ENCODE peak calls at places on chromosomes 4 and X, in six cellular contexts. S, U, W, R, N and O are unnamed samples.

GRCh38 chrX:19883878-19884277 is 3.5 kb downstream of the SH3KBP1 start:
- DNase-seq in S (no peak), U (no peak), W (no peak), R (no peak), N (no peak), O (peak)

GRCh38 chr4:10981611-10982010 is 297.0 kb upstream of the CLNK start:
- DNase-seq in S (no peak), U (no peak), W (no peak), R (no peak), N (no peak), O (peak)

GRCh38 chr4:53541577-53542206 is 49.6 kb downstream of the LNX1 start:
- DNase-seq in S (no peak), U (peak), W (no peak), R (no peak), N (peak), O (peak)

GRCh38 chr4:33696586-33696985 is 2547.7 kb downstream of the ARAP2 start:
- DNase-seq in S (no peak), U (peak), W (no peak), R (no peak), N (no peak), O (no peak)

GRCh38 chrX:120251471-120252011 is 929 bp downstream of the ZBTB33 start:
- DNase-seq in S (no peak), U (peak), W (no peak), R (no peak), N (peak), O (peak)

GRCh38 chr4:55186700-55187099 is 61.3 kb upstream of the KDR start:
- DNase-seq in S (no peak), U (no peak), W (no peak), R (no peak), N (no peak), O (no peak)

GRCh38 chrX:56763556-56764152 is 34.6 kb downstream of the NBDY start:
- DNase-seq in S (peak), U (no peak), W (peak), R (no peak), N (peak), O (peak)

GRCh38 chrX:104427693-104428092 is 138.3 kb upstream of the IL1RAPL2 start:
- DNase-seq in S (no peak), U (no peak), W (no peak), R (no peak), N (no peak), O (no peak)

GRCh38 chrX:129000797-129001196 is 522.5 kb downstream of the SMARCA1 start:
- DNase-seq in S (no peak), U (no peak), W (no peak), R (no peak), N (no peak), O (peak)

GRCh38 chrX:74534569-74535038 is 79.8 kb downstream of the RLIM start:
- DNase-seq in S (no peak), U (peak), W (no peak), R (no peak), N (peak), O (peak)

GRCh38 chr4:4327652-4328121 is 37.6 kb downstream of the ZBTB49 start:
- DNase-seq in S (peak), U (peak), W (peak), R (peak), N (no peak), O (peak)

GRCh38 chrX:24478516-24478915 is 13.4 kb downstream of the PDK3 start:
- DNase-seq in S (no peak), U (no peak), W (no peak), R (no peak), N (no peak), O (no peak)

GRCh38 chrX:153854702-153855101 is 24.4 kb upstream of the PDZD4 start:
- DNase-seq in S (no peak), U (no peak), W (no peak), R (no peak), N (no peak), O (no peak)

GRCh38 chr4:148747721-148748268 is 305.6 kb upstream of the NR3C2 start:
- DNase-seq in S (no peak), U (no peak), W (no peak), R (no peak), N (no peak), O (no peak)

GRCh38 chr4:188387134-188387791 is 248.0 kb downstream of the TRIML1 start:
- DNase-seq in S (no peak), U (peak), W (no peak), R (peak), N (peak), O (peak)

GRCh38 chr4:3781193-3781886 is 15.2 kb downstream of the ADRA2C start:
- DNase-seq in S (no peak), U (no peak), W (no peak), R (no peak), N (no peak), O (no peak)

GRCh38 chr4:53592128-53592527 is 842 bp upstream of the LNX1 start:
- DNase-seq in S (no peak), U (peak), W (peak), R (no peak), N (peak), O (peak)

GRCh38 chrX:76159453-76159852 is 13.4 kb upstream of the PBDC1 start:
- DNase-seq in S (no peak), U (no peak), W (no peak), R (no peak), N (no peak), O (no peak)

GRCh38 chr4:119050501-119051090 is 85.0 kb upstream of the MYOZ2 start:
- DNase-seq in S (no peak), U (no peak), W (no peak), R (no peak), N (peak), O (peak)

GRCh38 chrX:53186363-53186762 is 38.6 kb downstream of the KDM5C start:
- DNase-seq in S (no peak), U (no peak), W (no peak), R (no peak), N (peak), O (peak)

GRCh38 chrX:81890476-81890875 is 688.6 kb downstream of the SH3BGRL start:
- DNase-seq in S (no peak), U (no peak), W (no peak), R (no peak), N (no peak), O (no peak)

GRCh38 chr4:55906999-55907398 is 41.7 kb upstream of the CEP135 start:
- DNase-seq in S (no peak), U (no peak), W (no peak), R (no peak), N (peak), O (peak)

GRCh38 chr4:134202557-134202956 is 968 bp upstream of the PABPC4L start:
- DNase-seq in S (no peak), U (peak), W (no peak), R (no peak), N (no peak), O (no peak)

GRCh38 chr4:80362578-80363181 is 27.1 kb downstream of the CFAP299 start:
- DNase-seq in S (peak), U (peak), W (peak), R (peak), N (peak), O (peak)

GRCh38 chrX:10756365-10756915 is 136.1 kb upstream of the MID1 start:
- DNase-seq in S (no peak), U (peak), W (no peak), R (no peak), N (peak), O (peak)

GRCh38 chrX:76815754-76816153 is 388.2 kb downstream of the MAGEE1 start:
- DNase-seq in S (no peak), U (no peak), W (no peak), R (no peak), N (no peak), O (no peak)

GRCh38 chr4:153112071-153112460 is 92.2 kb upstream of the TRIM2 start:
- DNase-seq in S (no peak), U (no peak), W (no peak), R (no peak), N (no peak), O (peak)

GRCh38 chr4:143335979-143336827 is 473 bp upstream of the GAB1 start:
- DNase-seq in S (peak), U (peak), W (peak), R (peak), N (peak), O (peak)

GRCh38 chr4:128220286-128221235 is 67.1 kb downstream of the PGRMC2 start:
- DNase-seq in S (no peak), U (peak), W (no peak), R (no peak), N (peak), O (peak)

GRCh38 chr4:140349816-140350215 is 23.6 kb upstream of the SCOC start:
- DNase-seq in S (no peak), U (no peak), W (no peak), R (no peak), N (no peak), O (no peak)

DNA sequence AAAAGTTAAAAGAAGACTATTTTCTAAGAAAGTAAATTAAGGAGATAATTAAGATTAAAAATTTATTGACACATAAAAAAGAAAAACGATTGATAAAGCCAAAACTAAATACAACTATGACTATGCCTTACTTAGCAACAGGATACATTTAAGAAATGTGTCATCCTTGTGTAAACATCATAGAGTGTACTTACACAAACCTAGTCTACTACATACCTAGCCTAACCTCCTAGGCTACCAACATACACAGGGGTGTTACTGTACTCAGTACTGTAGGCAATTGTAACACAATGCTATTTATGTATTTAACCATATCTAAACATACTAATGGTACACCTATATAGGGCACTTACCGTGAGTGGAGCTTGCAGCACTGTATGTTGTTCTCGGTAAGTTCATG is 108.3 kb downstream of the ANXA10 start:
- DNase-seq in S (no peak), U (no peak), W (no peak), R (no peak), N (peak), O (no peak)
- H2AK5ac ChIP-seq in S (no peak), U (no peak), W (no peak), R (no peak), N (no peak), O (no peak)

DNA sequence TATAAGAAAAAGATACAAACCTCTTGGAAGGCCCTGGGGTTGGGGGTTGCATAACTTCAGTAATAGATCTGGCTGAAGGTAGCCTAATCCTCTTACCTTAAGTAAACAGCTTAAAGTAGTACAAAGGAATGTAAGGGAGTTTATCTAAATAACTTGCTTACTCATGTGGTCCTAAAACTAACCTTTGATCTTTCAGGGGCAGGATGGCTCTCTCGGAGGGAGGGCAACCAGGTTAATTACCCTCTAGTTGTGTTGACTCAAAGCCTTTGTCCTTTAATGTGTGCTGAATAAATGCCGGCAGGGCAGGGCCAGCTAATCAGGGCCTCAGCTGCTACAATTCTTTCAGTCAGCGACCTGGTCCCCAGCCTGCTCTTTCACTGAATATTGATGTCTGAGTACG is 822.0 kb upstream of the SLIT2 start:
- DNase-seq in S (no peak), U (no peak), W (peak), R (peak), N (no peak), O (no peak)
- H3K14ac ChIP-seq in S (no peak), U (no peak), W (no peak), R (no peak), N (no peak), O (no peak)

GRCh38 chr4:67475155-67475554 is 70.1 kb downstream of the CENPC start:
- DNase-seq in S (no peak), U (no peak), W (no peak), R (no peak), N (no peak), O (no peak)
- H2AK5ac ChIP-seq in S (no peak), U (no peak), W (no peak), R (no peak), N (no peak), O (no peak)

GRCh38 chr4:182042945-182043344 is 200.3 kb upstream of the TENM3 start:
- DNase-seq in S (no peak), U (no peak), W (no peak), R (no peak), N (no peak), O (no peak)
- H3K14ac ChIP-seq in S (no peak), U (no peak), W (no peak), R (no peak), N (no peak), O (no peak)

GRCh38 chr4:7901274-7901845 is 38.3 kb downstream of the AFAP1 start:
- DNase-seq in S (no peak), U (no peak), W (no peak), R (no peak), N (no peak), O (no peak)
- H2AK5ac ChIP-seq in S (no peak), U (no peak), W (no peak), R (no peak), N (peak), O (no peak)

GRCh38 chr4:122015203-122015602 is 63.3 kb upstream of the TRPC3 start:
- DNase-seq in S (no peak), U (no peak), W (no peak), R (no peak), N (no peak), O (no peak)
- H3K14ac ChIP-seq in S (no peak), U (no peak), W (no peak), R (no peak), N (no peak), O (no peak)

GRCh38 chr4:108622828-108623227 is 2.5 kb downstream of the RPL34 start:
- DNase-seq in S (no peak), U (no peak), W (no peak), R (no peak), N (no peak), O (no peak)

GRCh38 chr4:108619372-108620100 is 840 bp upstream of the RPL34 start:
- DNase-seq in S (no peak), U (no peak), W (no peak), R (no peak), N (no peak), O (no peak)

GRCh38 chr4:108620101-108620932 is at the start of gene RPL34:
- DNase-seq in S (peak), U (peak), W (peak), R (peak), N (peak), O (peak)

GRCh38 chr4:108622022-108622421 is 1.6 kb downstream of the RPL34 start:
- DNase-seq in S (no peak), U (no peak), W (no peak), R (no peak), N (no peak), O (no peak)

GRCh38 chr4:108620933-108621905 is 843 bp downstream of the RPL34 start:
- DNase-seq in S (no peak), U (peak), W (no peak), R (no peak), N (peak), O (no peak)
- H2AK5ac ChIP-seq in S (peak), U (peak), W (no peak), R (no peak), N (peak), O (peak)

GRCh38 chrX:84259868-84260267 is 71.9 kb upstream of the RPS6KA6 start:
- DNase-seq in S (no peak), U (no peak), W (no peak), R (no peak), N (no peak), O (no peak)
- H3K14ac ChIP-seq in S (no peak), U (no peak), W (no peak), R (no peak), N (no peak), O (no peak)